ENCODE peak calls at places on chromosomes 7 and 10, in four cellular contexts. I is Calu3, W is HFFc6, F is BJ. Q is an unnamed sample.

GRCh38 chr10:112115781-112116385 is 67.7 kb downstream of the GPAM start:
- DNase-seq in I (peak), W (peak), F (no peak), Q (no peak)

GRCh38 chr7:134870156-134870555 is 90.7 kb downstream of the CALD1 start:
- DNase-seq in I (no peak), W (no peak), F (no peak), Q (no peak)

GRCh38 chr10:69225681-69226080 is 5.5 kb downstream of the HKDC1 start:
- DNase-seq in I (no peak), W (no peak), F (no peak), Q (no peak)

GRCh38 chr10:99285846-99286245 is 43.3 kb upstream of the CNNM1 start:
- DNase-seq in I (no peak), W (peak), F (no peak), Q (no peak)

GRCh38 chr10:114022292-114022691 is 21.4 kb upstream of the ADRB1 start:
- DNase-seq in I (no peak), W (no peak), F (no peak), Q (no peak)

GRCh38 chr10:21519981-21520436 is 5.5 kb downstream of the SKIDA1 start:
- DNase-seq in I (no peak), W (peak), F (no peak), Q (no peak)

GRCh38 chr7:31079126-31079918 is 27.2 kb downstream of the ADCYAP1R1 start:
- DNase-seq in I (no peak), W (no peak), F (no peak), Q (no peak)

GRCh38 chr7:41584746-41585145 is 118.1 kb downstream of the INHBA start:
- DNase-seq in I (no peak), W (no peak), F (no peak), Q (no peak)

GRCh38 chr7:18036783-18037182 is 9.1 kb upstream of the PRPS1L1 start:
- DNase-seq in I (no peak), W (no peak), F (no peak), Q (no peak)

GRCh38 chr7:35975851-35976454 is 175.1 kb downstream of the SEPTIN7 start:
- DNase-seq in I (peak), W (peak), F (no peak), Q (peak)

GRCh38 chr7:87600130-87601124 is at the start of gene ABCB1:
- DNase-seq in I (peak), W (no peak), F (no peak), Q (no peak)

GRCh38 chr7:71507665-71508064 is 375.7 kb downstream of the GALNT17 start:
- DNase-seq in I (no peak), W (no peak), F (no peak), Q (no peak)

GRCh38 chr7:139456511-139456910 is 27.0 kb downstream of the KLRG2 start:
- DNase-seq in I (no peak), W (no peak), F (no peak), Q (no peak)

GRCh38 chr7:134327896-134328295 is 11.2 kb upstream of the SLC35B4 start:
- DNase-seq in I (peak), W (peak), F (no peak), Q (peak)

GRCh38 chr7:33183504-33183903 is 54.1 kb downstream of the BBS9 start:
- DNase-seq in I (no peak), W (no peak), F (peak), Q (no peak)

GRCh38 chr10:26857991-26858706 is 2.6 kb downstream of the ABI1 start:
- DNase-seq in I (no peak), W (peak), F (no peak), Q (no peak)

GRCh38 chr7:141511370-141512335 is 39.6 kb upstream of the AGK start:
- DNase-seq in I (peak), W (no peak), F (no peak), Q (no peak)

GRCh38 chr7:30503273-30504212 is 1.1 kb downstream of the GGCT start:
- DNase-seq in I (no peak), W (no peak), F (no peak), Q (no peak)

GRCh38 chr7:22724861-22725260 is 2.1 kb upstream of the IL6 start:
- DNase-seq in I (no peak), W (no peak), F (no peak), Q (no peak)

GRCh38 chr10:131947631-131948347 is 33.9 kb downstream of the BNIP3 start:
- DNase-seq in I (no peak), W (peak), F (no peak), Q (no peak)

GRCh38 chr7:16080131-16080530 is 341.2 kb downstream of the CRPPA start:
- DNase-seq in I (no peak), W (no peak), F (no peak), Q (no peak)

GRCh38 chr10:12928571-12928970 is 72.9 kb downstream of the CCDC3 start:
- DNase-seq in I (no peak), W (no peak), F (no peak), Q (no peak)

GRCh38 chr7:120732256-120732655 is 125.7 kb downstream of the TSPAN12 start:
- DNase-seq in I (no peak), W (no peak), F (no peak), Q (no peak)

GRCh38 chr10:128071417-128071782 is 54.8 kb downstream of the MKI67 start:
- DNase-seq in I (no peak), W (no peak), F (no peak), Q (no peak)

GRCh38 chr10:4546500-4546899 is 279.5 kb upstream of the AKR1E2 start:
- DNase-seq in I (peak), W (no peak), F (no peak), Q (no peak)

GRCh38 chr10:78849731-78850130 is 219.0 kb upstream of the ZMIZ1 start:
- DNase-seq in I (no peak), W (no peak), F (no peak), Q (no peak)

GRCh38 chr10:80529604-80530003 is 8.1 kb upstream of the SH2D4B start:
- DNase-seq in I (no peak), W (no peak), F (no peak), Q (no peak)

GRCh38 chr10:61452229-61452651 is 941 bp downstream of the TMEM26 start:
- DNase-seq in I (no peak), W (no peak), F (no peak), Q (no peak)

GRCh38 chr7:93902777-93903423 is 3.5 kb upstream of the GNGT1 start:
- DNase-seq in I (peak), W (no peak), F (no peak), Q (no peak)

GRCh38 chr10:30832727-30833624 is 198.7 kb downstream of the ZNF438 start:
- DNase-seq in I (no peak), W (no peak), F (no peak), Q (no peak)

GRCh38 chr10:94274142-94274787 is 88.5 kb downstream of the NOC3L start:
- DNase-seq in I (no peak), W (no peak), F (no peak), Q (no peak)

GRCh38 chr7:95660023-95660434 is 63.7 kb upstream of the PDK4 start:
- DNase-seq in I (no peak), W (no peak), F (no peak), Q (no peak)

DNA sequence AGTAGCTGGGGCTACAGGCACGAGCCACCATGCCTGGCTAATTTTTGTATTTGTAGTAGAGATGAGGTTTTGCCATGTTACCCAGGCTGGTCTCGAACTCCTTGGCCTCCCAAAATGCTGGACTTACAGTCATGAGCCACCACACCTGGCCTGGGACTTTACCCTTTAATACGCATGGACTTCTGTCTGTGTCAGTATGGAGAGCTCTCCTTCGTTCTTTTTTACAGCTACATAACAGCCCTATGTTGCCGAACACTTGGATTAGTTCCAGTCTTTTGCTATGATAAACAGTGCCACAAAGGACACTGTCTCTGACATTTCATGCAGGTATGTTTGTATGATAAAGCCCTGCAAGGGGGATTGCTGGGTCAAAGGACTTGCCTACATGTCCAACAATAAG is 10.9 kb upstream of the OAT start:
- DNase-seq in I (no peak), W (no peak), F (no peak), Q (no peak)
- TF ChIP-seq CTCF in I (no peak), W (no peak), F (no peak), Q (no peak)

GRCh38 chr7:116162992-116163391 is 47.3 kb upstream of the TES start:
- DNase-seq in I (no peak), W (no peak), F (no peak), Q (no peak)
- TF ChIP-seq CTCF in I (no peak), W (peak), F (peak), Q (no peak)

DNA sequence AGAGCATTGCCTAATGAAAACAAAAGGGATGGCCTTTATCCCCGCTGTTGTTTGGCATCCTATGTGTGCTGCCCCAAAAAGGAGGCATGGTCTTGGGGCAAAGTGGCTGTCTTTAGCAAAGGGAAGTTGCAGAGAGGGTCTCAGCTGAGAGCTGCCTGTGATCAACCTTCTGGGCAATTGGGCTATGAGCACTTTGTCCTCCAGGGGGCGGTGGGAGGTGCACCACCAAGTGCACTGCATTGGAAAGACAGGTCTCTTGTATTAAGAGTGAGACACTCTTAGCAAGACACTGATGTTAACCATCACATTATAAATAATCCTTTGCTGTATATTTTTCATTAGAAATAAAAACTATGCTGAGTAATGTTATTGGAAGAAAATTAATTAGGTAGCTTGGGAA is 314.8 kb downstream of the POM121L12 start:
- DNase-seq in I (peak), W (no peak), F (no peak), Q (no peak)
- TF ChIP-seq CTCF in I (peak), W (peak), F (no peak), Q (no peak)

GRCh38 chr10:43202224-43202656 is 64.0 kb downstream of the CSGALNACT2 start:
- DNase-seq in I (peak), W (no peak), F (no peak), Q (no peak)
- TF ChIP-seq CTCF in I (peak), W (peak), F (peak), Q (peak)

GRCh38 chr7:155545348-155545747 is 1.0 kb downstream of the CNPY1 start:
- DNase-seq in I (no peak), W (no peak), F (no peak), Q (no peak)
- TF ChIP-seq CTCF in I (no peak), W (peak), F (no peak), Q (no peak)

GRCh38 chr7:83941300-83941699 is 253.3 kb downstream of the SEMA3A start:
- DNase-seq in I (no peak), W (no peak), F (no peak), Q (no peak)

GRCh38 chr7:83946801-83947200 is 247.8 kb downstream of the SEMA3A start:
- DNase-seq in I (no peak), W (no peak), F (no peak), Q (no peak)

GRCh38 chr7:83947260-83947659 is 247.3 kb downstream of the SEMA3A start:
- DNase-seq in I (peak), W (no peak), F (no peak), Q (no peak)
- TF ChIP-seq CTCF in I (peak), W (peak), F (peak), Q (peak)